ENCODE peak calls at places on chromosomes 5 and 9, in six cellular contexts. Q is endothelial cell; M is NB4; S is midbrain; E is stimulated activated CD4-positive, alpha-beta T cell treated with anti-CD3 and anti-CD28 coated beads, Interleukin-4, amount 100 ng/mL, for 24 hours; I is AG08395. W is an unnamed sample.

GRCh38 chr5:149675467-149676201 is 54.5 kb upstream of the PPARGC1B start:
- DNase-seq in M (no peak), E (no peak), S (no peak), I (no peak), Q (no peak), W (no peak)

GRCh38 chr5:32223972-32224608 is 50.0 kb upstream of the GOLPH3 start:
- DNase-seq in E (no peak), Q (no peak), I (peak; percentile 88), M (no peak), S (no peak), W (no peak)

GRCh38 chr5:168659286-168659847 is 80.2 kb upstream of the PANK3 start:
- DNase-seq in Q (no peak), E (no peak), S (no peak), M (no peak), I (no peak), W (no peak)

GRCh38 chr5:132354381-132354780 is 15.1 kb upstream of the SLC22A5 start:
- DNase-seq in M (peak; percentile 73), E (no peak), S (no peak), Q (no peak), I (no peak), W (no peak)

GRCh38 chr9:128912270-128912853 is 8.4 kb upstream of the PHYHD1 start:
- DNase-seq in I (peak; percentile 78), Q (no peak), S (no peak), M (no peak), E (peak; percentile 24), W (no peak)

GRCh38 chr9:4665357-4665756 is 923 bp downstream of the SPATA6L start:
- DNase-seq in M (no peak), S (no peak), Q (no peak), E (no peak), I (no peak), W (no peak)

GRCh38 chr9:13358128-13358527 is 78.6 kb upstream of the MPDZ start:
- DNase-seq in Q (no peak), S (no peak), M (no peak), E (no peak), I (peak; percentile 69), W (no peak)

GRCh38 chr5:154740957-154741356 is 14.2 kb upstream of the LARP1 start:
- DNase-seq in M (no peak), Q (no peak), S (peak; percentile 30), E (no peak), I (peak; percentile 74), W (no peak)

GRCh38 chr5:58925627-58926545 is 343.0 kb downstream of the RAB3C start:
- DNase-seq in S (peak; percentile 67), E (no peak), M (no peak), Q (no peak), I (no peak), W (no peak)

GRCh38 chr9:127417130-127418036 is 6.8 kb upstream of the ZNF79 start:
- DNase-seq in I (peak; percentile 52), S (no peak), M (no peak), Q (no peak), E (no peak), W (no peak)

GRCh38 chr5:149471406-149472183 is 79.6 kb downstream of the CSNK1A1 start:
- DNase-seq in Q (no peak), S (no peak), I (peak; percentile 45), E (no peak), M (no peak), W (no peak)

GRCh38 chr5:1670342-1670741 is 129.3 kb downstream of the MRPL36 start:
- DNase-seq in S (no peak), M (peak; percentile 62), I (peak; percentile 48), Q (no peak), E (no peak), W (no peak)

GRCh38 chr5:172910828-172911627 is 48.2 kb upstream of the RPL26L1 start:
- DNase-seq in Q (peak; percentile 47), E (peak; percentile 6), M (peak; percentile 48), I (peak; percentile 50), S (peak; percentile 27), W (no peak)

GRCh38 chr9:111913159-111913558 is 16.5 kb downstream of the UGCG start:
- DNase-seq in M (no peak), I (no peak), S (no peak), E (no peak), Q (no peak), W (no peak)

GRCh38 chr9:68530618-68531017 is 10.1 kb downstream of the TMEM252 start:
- DNase-seq in I (no peak), E (no peak), M (no peak), Q (peak; percentile 36), S (no peak), W (no peak)

GRCh38 chr9:79213417-79214125 is 358.2 kb upstream of the TLE4 start:
- DNase-seq in E (no peak), Q (no peak), S (no peak), M (no peak), I (peak; percentile 53), W (no peak)

GRCh38 chr9:129497064-129497836 is 123.7 kb downstream of the C9orf50 start:
- DNase-seq in M (no peak), Q (no peak), E (no peak), S (no peak), I (peak; percentile 47), W (no peak)

GRCh38 chr9:37929441-37929895 is 25.5 kb upstream of the SLC25A51 start:
- DNase-seq in S (no peak), E (no peak), M (peak; percentile 44), Q (no peak), I (no peak), W (no peak)

GRCh38 chr9:2857564-2858198 is 13.8 kb upstream of the PUM3 start:
- DNase-seq in M (peak; percentile 90), S (peak; percentile 85), Q (peak; percentile 75), I (peak; percentile 84), E (peak; percentile 76), W (peak; percentile 58)

GRCh38 chr5:108521011-108521700 is 139.3 kb upstream of the FBXL17 start:
- DNase-seq in S (no peak), I (no peak), E (no peak), Q (peak; percentile 11), M (no peak), W (no peak)

GRCh38 chr9:107707419-107707837 is 217.9 kb upstream of the KLF4 start:
- DNase-seq in I (peak; percentile 83), E (no peak), S (no peak), Q (no peak), M (peak; percentile 39), W (no peak)

GRCh38 chr5:179907570-179908324 is at the start of gene TBC1D9B:
- DNase-seq in M (peak; percentile 76), Q (peak; percentile 66), S (peak; percentile 60), E (peak; percentile 67), I (peak; percentile 85), W (no peak)

GRCh38 chr5:134088291-134088690 is 26.2 kb upstream of the TCF7 start:
- DNase-seq in Q (no peak), I (peak; percentile 74), M (no peak), S (no peak), E (no peak), W (no peak)

GRCh38 chr5:31182146-31182545 is 11.3 kb upstream of the CDH6 start:
- DNase-seq in M (no peak), E (no peak), Q (no peak), S (no peak), I (no peak), W (no peak)

GRCh38 chr9:114929166-114929565 is 1.2 kb downstream of the TNFSF8 start:
- DNase-seq in S (no peak), E (no peak), I (no peak), M (peak; percentile 30), Q (no peak), W (no peak)

GRCh38 chr5:118529361-118530154 is 458.8 kb downstream of the DTWD2 start:
- DNase-seq in I (no peak), S (no peak), Q (no peak), E (no peak), M (no peak), W (no peak)

GRCh38 chr5:142900926-142901325 is 130.7 kb downstream of the ARHGAP26 start:
- DNase-seq in E (no peak), S (no peak), Q (no peak), I (peak; percentile 68), M (no peak), W (no peak)

GRCh38 chr5:166834246-166834645 is 1457.2 kb upstream of the WWC1 start:
- DNase-seq in I (no peak), E (no peak), M (no peak), S (no peak), Q (no peak), W (no peak)

GRCh38 chr9:120715331-120715924 is 1.2 kb upstream of the MEGF9 start:
- DNase-seq in I (peak; percentile 65), Q (no peak), M (no peak), S (no peak), E (no peak), W (no peak)

GRCh38 chr5:56751914-56752313 is 63.4 kb upstream of the MAP3K1 start:
- DNase-seq in S (no peak), E (no peak), Q (no peak), M (no peak), I (peak; percentile 41), W (no peak)

GRCh38 chr5:168670881-168671575 is 91.9 kb upstream of the PANK3 start:
- DNase-seq in I (no peak), M (no peak), Q (no peak), S (no peak), E (no peak), W (peak; percentile 16)

W was measured in iPS DF 6.9.